ENCODE peak calls at places on chromosomes 13 and 19, in eight cellular contexts. I is body of pancreas; C is transverse colon; G is Caco-2; X is ascending aorta; R is heart right ventricle; S is T-helper 17 cell; L is effector memory CD4-positive, alpha-beta T cell. H is an unnamed sample.

GRCh38 chr13:68727788-68728187 is 1379.8 kb upstream of the ATXN8OS start:
- DNase-seq in I (no peak), X (no peak), L (no peak), R (no peak), C (no peak), S (no peak), G (no peak), H (no peak)

GRCh38 chr13:38821753-38822551 is 135.1 kb downstream of the FREM2 start:
- DNase-seq in I (no peak), G (no peak), C (no peak), X (no peak), L (no peak), R (no peak), S (no peak), H (no peak)

GRCh38 chr13:31742102-31742695 is 2.9 kb downstream of the RXFP2 start:
- DNase-seq in R (peak; percentile 44), X (peak; percentile 82), I (peak; percentile 60), L (peak; percentile 27), G (peak; percentile 61), C (peak; percentile 55), S (peak; percentile 58), H (no peak)

GRCh38 chr13:110421696-110422395 is 114.8 kb downstream of the COL4A2 start:
- DNase-seq in I (no peak), C (no peak), R (no peak), X (no peak), G (no peak), S (no peak), L (no peak), H (no peak)

GRCh38 chr13:76887070-76887563 is 912 bp upstream of the KCTD12 start:
- DNase-seq in G (no peak), C (no peak), S (no peak), I (no peak), R (peak; percentile 36), L (no peak), X (no peak), H (no peak)

GRCh38 chr19:35738887-35739229 is 3.4 kb downstream of the IGFLR1 start:
- DNase-seq in L (no peak), X (no peak), C (no peak), I (no peak), S (no peak), R (no peak), G (no peak), H (no peak)

GRCh38 chr13:98214008-98214643 is 37.1 kb upstream of the RNF113B start:
- DNase-seq in S (no peak), L (no peak), X (no peak), C (no peak), I (no peak), R (peak; percentile 23), G (no peak), H (no peak)

GRCh38 chr19:17530586-17530985 is 19.1 kb downstream of the PGLS start:
- DNase-seq in G (no peak), R (no peak), I (no peak), C (no peak), L (no peak), S (no peak), X (no peak), H (no peak)

GRCh38 chr13:110282316-110282841 is 24.6 kb downstream of the COL4A1 start:
- DNase-seq in X (peak; percentile 52), L (no peak), S (no peak), I (no peak), R (no peak), G (no peak), C (no peak), H (no peak)

GRCh38 chr19:34841780-34842179 is 68.8 kb upstream of the ZNF599 start:
- DNase-seq in G (no peak), R (no peak), X (no peak), S (no peak), L (no peak), I (no peak), C (no peak), H (no peak)

GRCh38 chr13:40692946-40693345 is 26.5 kb upstream of the FOXO1 start:
- DNase-seq in G (no peak), X (no peak), L (no peak), S (no peak), R (no peak), I (no peak), C (no peak), H (peak; percentile 14)

GRCh38 chr13:26872444-26873173 is 112.0 kb upstream of the GPR12 start:
- DNase-seq in C (peak; percentile 33), R (peak; percentile 60), X (no peak), G (peak; percentile 59), S (peak; percentile 11), I (peak; percentile 20), L (no peak), H (no peak)

GRCh38 chr13:101925731-101926130 is 473.3 kb downstream of the ITGBL1 start:
- DNase-seq in C (no peak), L (no peak), X (no peak), R (no peak), S (no peak), I (no peak), G (no peak), H (no peak)

GRCh38 chr13:97982286-97982685 is 28.8 kb downstream of the IPO5 start:
- DNase-seq in X (no peak), R (no peak), S (no peak), C (no peak), I (no peak), L (no peak), G (no peak), H (no peak)

GRCh38 chr13:109729031-109729870 is 57.1 kb downstream of the IRS2 start:
- DNase-seq in S (no peak), G (no peak), L (no peak), X (no peak), I (no peak), R (no peak), C (no peak), H (no peak)

GRCh38 chr13:84126671-84127171 is 244.4 kb upstream of the SLITRK1 start:
- DNase-seq in R (no peak), S (no peak), X (no peak), C (no peak), L (no peak), I (no peak), G (no peak), H (no peak)

DNA sequence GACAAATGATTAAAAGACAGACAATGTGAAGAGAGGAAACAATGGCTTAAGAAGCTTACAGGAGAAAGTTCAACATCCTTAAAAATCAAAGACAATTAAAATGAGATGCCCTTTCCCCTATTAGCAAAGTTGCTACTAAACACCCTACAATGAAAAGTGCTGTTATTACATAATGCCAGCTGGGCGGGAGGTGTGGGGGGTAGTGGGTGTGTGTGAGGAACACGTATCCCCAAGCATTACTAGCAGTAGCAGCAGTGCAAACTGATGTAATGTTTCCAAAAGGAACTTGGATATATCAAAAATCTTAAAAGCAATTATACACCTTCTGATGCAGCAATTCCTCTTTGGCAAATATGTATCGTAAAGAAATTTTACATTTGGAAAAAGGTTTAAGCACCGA is 70.9 kb downstream of the PEG3 start:
- DNase-seq in I (no peak), S (no peak), R (no peak), X (no peak), G (no peak), L (no peak), C (no peak), H (no peak)
- H3K9me3 ChIP-seq in I (no peaks in the 10 kb centered on the region), S (peaks cover 4% of the 10 kb centered on the region), R (no peaks in the 10 kb centered on the region), X (peaks cover 4% of the 10 kb centered on the region), G (peaks cover 10% of the 10 kb centered on the region), L (peaks cover 11% of the 10 kb centered on the region), C (peaks cover 8% of the 10 kb centered on the region), H (peaks cover 2% of the 10 kb centered on the region)

GRCh38 chr19:52369463-52370340 is at the start of gene ZNF880:
- DNase-seq in I (peak; percentile 93), G (peak; percentile 66), R (peak; percentile 95), X (peak; percentile 95), S (peak; percentile 90), L (peak; percentile 82), C (peak; percentile 90), H (peak; percentile 97)
- H3K9me3 ChIP-seq in I (no peaks in the 10 kb centered on the region), G (peaks cover 45% of the 10 kb centered on the region), R (peaks cover 59% of the 10 kb centered on the region), X (peaks cover 26% of the 10 kb centered on the region), S (peaks cover 12% of the 10 kb centered on the region), L (peaks cover 21% of the 10 kb centered on the region), C (peaks cover 43% of the 10 kb centered on the region), H (peaks cover 24% of the 10 kb centered on the region)

DNA sequence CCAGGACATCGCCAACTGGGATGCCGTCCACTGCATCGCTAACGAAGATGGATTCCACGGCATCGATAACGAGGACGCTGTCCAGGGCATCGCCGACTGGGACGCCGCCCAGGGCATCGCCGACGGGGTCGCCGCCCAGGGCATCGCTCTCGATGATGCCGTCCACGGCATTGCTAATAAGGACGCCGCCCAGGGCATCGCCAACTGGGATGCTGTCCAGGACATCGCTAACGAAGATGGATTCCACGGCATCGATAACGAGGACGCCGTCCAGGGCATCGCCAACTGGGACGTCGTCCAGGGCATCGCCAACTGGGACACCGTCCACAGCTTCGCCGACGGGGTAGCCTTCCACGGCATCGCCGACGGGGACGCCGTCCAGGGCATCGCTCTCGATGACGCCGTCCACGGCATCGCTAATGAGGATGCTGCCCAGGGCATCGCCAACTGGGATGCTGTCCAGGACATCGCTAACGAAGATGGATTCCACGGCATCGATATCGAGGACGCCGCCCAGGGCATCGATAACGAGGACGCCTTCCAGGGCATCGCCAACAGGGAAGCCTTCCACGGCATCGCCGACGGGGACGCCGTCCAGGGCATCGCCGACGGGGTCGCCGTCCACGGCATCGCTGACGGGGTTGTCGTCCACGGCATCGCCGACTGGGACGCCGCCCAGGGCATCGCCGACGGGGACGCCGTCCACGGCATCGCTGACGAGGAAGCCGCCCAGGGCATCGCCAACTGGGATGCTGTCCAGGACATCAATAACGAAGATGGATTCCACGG is 948.4 kb downstream of the TUBA3C start:
- DNase-seq in X (no peak), R (no peak), S (no peak), I (no peak), G (no peak), C (no peak), L (no peak), H (no peak)
- H3K9me3 ChIP-seq in X (no peaks in the 10 kb centered on the region), R (no peaks in the 10 kb centered on the region), S (no peaks in the 10 kb centered on the region), I (no peaks in the 10 kb centered on the region), G (peaks cover 3% of the 10 kb centered on the region), C (no peaks in the 10 kb centered on the region), L (no peaks in the 10 kb centered on the region), H (no peaks in the 10 kb centered on the region)

DNA sequence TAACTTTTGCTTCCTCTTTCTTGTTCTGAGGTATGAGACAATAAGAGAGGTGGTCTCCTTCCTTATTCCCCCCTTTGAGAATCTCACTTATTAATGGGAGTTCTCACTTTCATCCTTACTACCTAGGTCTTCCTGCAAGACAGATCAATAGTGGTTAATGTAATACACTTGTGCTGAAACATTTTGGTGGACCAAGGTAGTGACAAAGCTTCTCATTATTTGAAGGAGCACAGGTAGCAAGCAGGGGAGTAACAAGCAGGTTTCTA is 17.9 kb downstream of the ZNF700 start:
- DNase-seq in L (no peak), C (no peak), R (no peak), I (no peak), S (no peak), X (no peak), G (no peak), H (no peak)
- H3K9me3 ChIP-seq in L (peaks cover 64% of the 10 kb centered on the region), C (peaks cover 89% of the 10 kb centered on the region), R (peaks cover 98% of the 10 kb centered on the region), I (peaks cover 8% of the 10 kb centered on the region), S (peaks cover 47% of the 10 kb centered on the region), X (peaks cover 76% of the 10 kb centered on the region), G (peaks cover 29% of the 10 kb centered on the region), H (peaks cover 70% of the 10 kb centered on the region)

H was measured in esophagus muscularis mucosa.